ENCODE peak calls at places on chromosomes 11 and 22, in nine cellular contexts. C is upper lobe of left lung, O is HTR-8/SVneo, S is HS-27A, Q is cardiac fibroblast, F is SJSA1, K is T-helper 9 cell, D is B cell, Z is omental fat pad. B is an unnamed sample.
A peak's percentile ranks its signal among the peaks of the same experiment; 100 is the strongest.

GRCh38 chr11:95514386-95515145 is 275.0 kb downstream of the FAM76B start:
- DNase-seq in C (no peak), O (no peak), S (no peak), Q (no peak), F (no peak), K (no peak), D (no peak), Z (no peak), B (no peak)

GRCh38 chr11:61362542-61362875 is 335 bp downstream of the TMEM138 start:
- DNase-seq in C (no peak), O (peak; percentile 26), S (no peak), Q (peak; percentile 56), F (no peak), K (peak; percentile 10), D (no peak), Z (no peak), B (no peak)

GRCh38 chr22:36443198-36443770 is 38.2 kb downstream of the TXN2 start:
- DNase-seq in C (no peak), O (no peak), S (no peak), Q (no peak), F (no peak), K (no peak), D (no peak), Z (no peak), B (no peak)

GRCh38 chr11:120337896-120338840 is 2.0 kb downstream of the ARHGEF12 start:
- DNase-seq in C (no peak), O (no peak), S (no peak), Q (no peak), F (no peak), K (no peak), D (no peak), Z (no peak), B (no peak)

GRCh38 chr22:20581503-20582170 is 74.2 kb downstream of the MED15 start:
- DNase-seq in C (no peak), O (no peak), S (no peak), Q (no peak), F (no peak), K (no peak), D (no peak), Z (no peak), B (no peak)

GRCh38 chr11:932435-932834 is 6.8 kb downstream of the AP2A2 start:
- DNase-seq in C (no peak), O (no peak), S (no peak), Q (no peak), F (no peak), K (no peak), D (no peak), Z (no peak), B (no peak)

GRCh38 chr11:27371490-27371889 is 8.5 kb upstream of the CCDC34 start:
- DNase-seq in C (no peak), O (no peak), S (no peak), Q (no peak), F (no peak), K (no peak), D (no peak), Z (no peak), B (no peak)

GRCh38 chr11:125923012-125923579 is 18.8 kb downstream of the DDX25 start:
- DNase-seq in C (no peak), O (peak; percentile 59), S (no peak), Q (peak; percentile 81), F (peak; percentile 19), K (peak; percentile 32), D (peak; percentile 49), Z (no peak), B (no peak)

GRCh38 chr11:36487619-36488018 is 22.5 kb downstream of the TRAF6 start:
- DNase-seq in C (no peak), O (no peak), S (no peak), Q (no peak), F (no peak), K (no peak), D (no peak), Z (no peak), B (no peak)

GRCh38 chr11:73401217-73401923 is 25.2 kb downstream of the RELT start:
- DNase-seq in C (no peak), O (no peak), S (no peak), Q (no peak), F (no peak), K (no peak), D (no peak), Z (no peak), B (no peak)

GRCh38 chr11:11822946-11823345 is 18.8 kb upstream of the USP47 start:
- DNase-seq in C (no peak), O (no peak), S (no peak), Q (no peak), F (no peak), K (no peak), D (no peak), Z (no peak), B (no peak)

GRCh38 chr11:113014262-113014661 is 53.0 kb downstream of the NCAM1 start:
- DNase-seq in C (no peak), O (no peak), S (no peak), Q (peak; percentile 26), F (no peak), K (no peak), D (no peak), Z (no peak), B (no peak)

GRCh38 chr11:2464451-2465165 is 19.8 kb downstream of the KCNQ1 start:
- DNase-seq in C (no peak), O (no peak), S (no peak), Q (no peak), F (no peak), K (no peak), D (no peak), Z (peak; percentile 9), B (no peak)

GRCh38 chr22:24587251-24587650 is 5.6 kb downstream of the LRRC75B start:
- DNase-seq in C (no peak), O (no peak), S (no peak), Q (no peak), F (no peak), K (no peak), D (no peak), Z (no peak), B (no peak)

GRCh38 chr11:99592241-99592640 is 571.5 kb downstream of the CNTN5 start:
- DNase-seq in C (no peak), O (no peak), S (no peak), Q (peak; percentile 27), F (no peak), K (no peak), D (no peak), Z (no peak), B (no peak)

GRCh38 chr11:44811841-44812448 is 85.2 kb downstream of the TSPAN18 start:
- DNase-seq in C (no peak), O (no peak), S (no peak), Q (no peak), F (no peak), K (no peak), D (no peak), Z (no peak), B (no peak)

GRCh38 chr11:1072116-1072820 is 2.4 kb upstream of the MUC2 start:
- DNase-seq in C (no peak), O (peak; percentile 69), S (no peak), Q (peak; percentile 79), F (peak; percentile 20), K (no peak), D (no peak), Z (no peak), B (peak; percentile 51)

GRCh38 chr11:74604311-74604710 is 11.9 kb downstream of the POLD3 start:
- DNase-seq in C (no peak), O (no peak), S (no peak), Q (no peak), F (no peak), K (no peak), D (no peak), Z (no peak), B (no peak)

GRCh38 chr11:14073821-14074529 is 111.5 kb downstream of the SPON1 start:
- DNase-seq in C (no peak), O (no peak), S (no peak), Q (peak; percentile 47), F (no peak), K (no peak), D (no peak), Z (no peak), B (no peak)

GRCh38 chr11:133910101-133910500 is 46.7 kb downstream of the IGSF9B start:
- DNase-seq in C (no peak), O (no peak), S (no peak), Q (no peak), F (no peak), K (no peak), D (no peak), Z (no peak), B (no peak)

GRCh38 chr22:36922097-36922608 is 8.7 kb downstream of the CSF2RB start:
- DNase-seq in C (peak; percentile 43), O (peak; percentile 22), S (no peak), Q (peak; percentile 25), F (no peak), K (no peak), D (no peak), Z (no peak), B (peak; percentile 42)

GRCh38 chr22:29152381-29153138 is 53.1 kb upstream of the EMID1 start:
- DNase-seq in C (no peak), O (no peak), S (no peak), Q (peak; percentile 34), F (no peak), K (no peak), D (no peak), Z (no peak), B (no peak)

GRCh38 chr22:24424001-24424900 is 3.1 kb upstream of the ADORA2A start:
- DNase-seq in C (peak; percentile 91), O (no peak), S (no peak), Q (no peak), F (no peak), K (peak; percentile 27), D (peak; percentile 72), Z (no peak), B (no peak)

GRCh38 chr11:114987171-114987760 is 308.9 kb downstream of the NXPE2 start:
- DNase-seq in C (no peak), O (no peak), S (no peak), Q (no peak), F (no peak), K (no peak), D (no peak), Z (no peak), B (no peak)

GRCh38 chr22:49097966-49098365 is 729.7 kb downstream of the BRD1 start:
- DNase-seq in C (no peak), O (no peak), S (no peak), Q (no peak), F (no peak), K (no peak), D (no peak), Z (no peak), B (no peak)